ENCODE peak calls at places on chromosomes 6 and 20, in four cellular contexts. M, S, O and L are unnamed samples.

GRCh38 chr6:109313139-109313538 is 69.1 kb downstream of the CD164 start:
- DNase-seq in O (no peak), M (no peak), S (no peak), L (no peak)

GRCh38 chr6:12343440-12344162 is 53.4 kb downstream of the EDN1 start:
- DNase-seq in O (no peak), S (peak), M (no peak), L (no peak)

GRCh38 chr6:139354177-139354576 is 20.3 kb downstream of the CITED2 start:
- DNase-seq in M (no peak), S (no peak), O (no peak), L (no peak)

GRCh38 chr6:111872521-111873177 is 603 bp downstream of the FYN start:
- DNase-seq in M (no peak), O (peak), S (no peak), L (no peak)

GRCh38 chr6:54846857-54847721 is 518 bp downstream of the FAM83B start:
- DNase-seq in S (no peak), M (no peak), O (no peak), L (no peak)

GRCh38 chr6:17629824-17630510 is 29.9 kb downstream of the FAM8A1 start:
- DNase-seq in M (no peak), O (no peak), S (no peak), L (no peak)

GRCh38 chr6:54419885-54420284 is 111.6 kb downstream of the TINAG start:
- DNase-seq in O (no peak), M (no peak), S (no peak), L (no peak)

GRCh38 chr6:158286413-158286812 is 25.9 kb upstream of the TULP4 start:
- DNase-seq in M (no peak), S (no peak), O (no peak), L (no peak)

GRCh38 chr6:48472121-48472520 is 361.1 kb upstream of the PTCHD4 start:
- DNase-seq in S (no peak), M (no peak), O (no peak), L (no peak)

GRCh38 chr6:967666-968065 is 274.7 kb upstream of the EXOC2 start:
- DNase-seq in S (no peak), M (no peak), O (no peak), L (no peak)

GRCh38 chr6:70103798-70104197 is 199.1 kb downstream of the COL9A1 start:
- DNase-seq in O (peak), S (no peak), M (peak), L (no peak)

GRCh38 chr20:47669157-47669425 is 116.2 kb downstream of the SULF2 start:
- DNase-seq in O (no peak), M (no peak), S (no peak), L (no peak)

GRCh38 chr6:112337209-112337638 is 9.9 kb upstream of the RFPL4B start:
- DNase-seq in O (no peak), M (peak), S (peak), L (peak)

GRCh38 chr6:56540950-56541600 is 101.6 kb downstream of the DST start:
- DNase-seq in S (peak), O (no peak), M (no peak), L (no peak)

GRCh38 chr6:119881416-119881815 is 531.9 kb upstream of the MAN1A1 start:
- DNase-seq in M (no peak), O (no peak), S (no peak), L (no peak)

GRCh38 chr20:24909086-24909780 is 39.8 kb upstream of the CST7 start:
- DNase-seq in M (no peak), S (no peak), O (no peak), L (no peak)

GRCh38 chr6:13427838-13428527 is 59.4 kb downstream of the GFOD1 start:
- DNase-seq in O (no peak), M (no peak), S (no peak), L (no peak)

GRCh38 chr6:79495246-79495645 is 42.0 kb downstream of the LCA5 start:
- DNase-seq in M (no peak), S (no peak), O (no peak), L (no peak)

GRCh38 chr6:19427548-19427947 is 409.6 kb upstream of the ID4 start:
- DNase-seq in M (no peak), O (no peak), S (no peak), L (no peak)

GRCh38 chr20:5221078-5221430 is 94.2 kb downstream of the CDS2 start:
- DNase-seq in O (no peak), S (no peak), M (no peak), L (no peak)
- TF ChIP-seq SIN3A in O (no peak), S (no peak), M (no peak), L (no peak)

GRCh38 chr20:60632420-60633262 is 619.4 kb upstream of the CDH4 start:
- DNase-seq in O (no peak), S (no peak), M (no peak), L (no peak)

GRCh38 chr20:60624066-60624465 is 628.0 kb upstream of the CDH4 start:
- DNase-seq in M (no peak), O (no peak), S (no peak), L (no peak)

GRCh38 chr20:60629206-60629605 is 622.9 kb upstream of the CDH4 start:
- DNase-seq in S (no peak), M (no peak), O (no peak), L (no peak)

GRCh38 chr20:60630609-60631008 is 621.5 kb upstream of the CDH4 start:
- DNase-seq in S (no peak), O (no peak), M (no peak), L (no peak)

DNA sequence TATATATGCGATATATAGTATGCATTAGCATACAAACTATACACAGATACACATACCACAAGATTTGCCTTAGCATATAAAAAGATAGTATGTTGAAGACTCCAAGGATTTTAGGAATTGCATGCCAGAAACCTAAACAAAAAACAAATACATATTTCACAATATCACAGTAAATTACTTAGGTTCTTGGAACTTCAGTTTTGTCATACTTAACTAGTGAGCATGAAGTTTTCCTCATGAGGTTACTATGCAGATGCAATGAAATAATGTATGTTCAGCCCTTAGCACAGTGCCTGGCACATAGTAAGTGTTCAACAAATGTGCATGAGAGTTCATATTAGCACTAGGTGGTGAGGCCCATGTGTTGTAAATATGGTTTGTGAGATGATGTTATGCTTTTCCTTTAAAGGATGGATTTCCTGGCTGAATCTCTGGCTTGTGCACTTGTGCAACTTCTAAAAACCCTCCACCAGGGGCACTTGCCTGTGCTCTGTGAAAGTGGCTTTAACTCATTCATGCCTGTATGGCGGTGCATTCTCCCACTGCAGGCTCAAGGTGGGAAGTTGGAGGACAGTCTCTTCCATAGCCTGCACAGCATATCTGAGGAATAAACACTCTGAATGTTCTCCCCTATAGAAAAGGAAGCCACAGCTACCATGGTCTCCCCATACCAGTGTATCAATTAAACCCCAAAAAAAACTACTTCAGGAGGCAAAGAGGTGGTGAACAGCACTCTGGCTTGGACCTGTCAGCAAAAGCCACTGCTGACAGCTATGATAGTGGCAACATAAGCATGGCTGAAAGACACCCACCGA is 624.1 kb upstream of the CDH4 start:
- DNase-seq in O (no peak), S (no peak), M (no peak), L (no peak)
- TF ChIP-seq CEBPB in O (no peak), S (peak), M (no peak), L (no peak)

DNA sequence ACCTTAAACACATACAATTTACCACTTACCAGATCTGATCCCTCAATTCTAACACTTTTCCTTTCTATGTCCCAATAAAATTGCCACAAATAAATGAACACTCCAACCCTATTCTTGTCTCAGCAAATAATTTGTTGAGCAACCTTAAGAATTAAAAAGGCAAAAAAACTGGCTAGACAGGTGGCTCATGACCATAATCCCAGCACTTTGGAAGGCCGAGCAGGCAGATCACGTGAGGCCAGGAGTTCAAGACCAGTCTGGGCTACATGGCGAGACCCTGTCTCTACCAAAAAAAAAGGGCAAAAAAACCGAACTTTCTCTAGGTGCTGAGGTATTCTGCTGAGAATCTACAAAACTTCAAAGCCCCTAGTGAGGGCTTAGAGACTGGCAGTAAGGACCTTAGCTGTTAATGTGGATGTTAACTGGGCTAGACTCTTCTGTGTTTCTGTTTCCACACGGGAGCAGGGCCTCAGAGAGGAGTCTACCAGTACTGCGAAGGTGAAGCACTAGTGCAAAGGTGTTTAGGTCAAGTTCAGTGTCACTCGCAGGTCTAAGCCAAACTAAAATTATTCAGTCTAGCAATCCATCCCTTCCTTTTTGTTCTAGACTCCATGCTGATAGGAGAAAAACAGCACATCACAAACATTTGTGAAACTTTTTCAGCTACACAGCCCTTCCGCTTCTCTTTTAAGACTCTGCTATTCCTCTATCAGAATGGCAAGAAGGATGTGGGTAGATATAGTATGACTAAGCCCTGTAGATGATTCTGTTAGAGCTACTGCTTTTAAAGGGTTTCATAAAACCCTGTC is 2.6 kb downstream of the FASTKD5 start:
- DNase-seq in M (no peak), S (no peak), O (no peak), L (no peak)
- TF ChIP-seq SIN3A in M (no peak), S (no peak), O (no peak), L (no peak)

GRCh38 chr6:35077006-35077712 is 64.0 kb downstream of the TCP11 start:
- DNase-seq in S (no peak), M (no peak), O (no peak), L (no peak)

GRCh38 chr6:35077713-35078105 is 63.4 kb downstream of the TCP11 start:
- DNase-seq in M (no peak), S (no peak), O (no peak), L (no peak)

GRCh38 chr6:35079311-35080000 is 61.7 kb downstream of the TCP11 start:
- DNase-seq in O (no peak), M (no peak), S (no peak), L (no peak)

GRCh38 chr6:35078896-35079295 is 62.2 kb downstream of the TCP11 start:
- DNase-seq in S (no peak), M (no peak), O (no peak), L (no peak)

DNA sequence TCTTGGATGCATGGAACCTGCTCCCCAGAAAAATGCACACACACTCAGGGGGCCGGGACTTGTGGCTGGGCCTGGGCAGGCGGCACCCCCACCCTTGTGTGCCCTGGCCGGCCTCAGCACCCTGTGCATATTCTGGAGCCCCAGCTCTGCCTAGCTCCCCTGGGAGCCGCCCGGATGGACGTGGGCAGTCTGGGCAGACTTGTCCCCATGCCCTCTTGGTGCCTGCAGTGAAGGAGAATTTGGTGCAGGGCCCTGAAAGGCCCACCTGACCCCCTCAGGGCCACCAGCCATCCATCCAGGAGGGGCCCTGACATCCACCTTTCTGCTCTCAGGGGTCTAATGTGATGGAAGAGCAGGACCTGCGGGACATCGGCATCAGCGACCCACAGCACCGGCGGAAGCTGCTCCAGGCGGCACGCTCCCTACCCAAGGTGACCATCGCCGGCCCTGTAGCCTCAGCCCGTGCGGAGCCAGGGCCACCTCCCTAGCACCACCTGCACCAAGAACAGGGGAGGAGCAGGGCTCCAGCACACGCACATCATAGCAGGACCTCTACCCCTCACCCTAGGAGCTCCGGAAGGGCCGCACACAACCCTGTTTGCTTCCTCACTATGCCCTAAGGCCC is 62.8 kb downstream of the TCP11 start:
- DNase-seq in S (no peak), O (no peak), M (no peak), L (no peak)
- TF ChIP-seq CEBPB in S (no peak), O (no peak), M (no peak), L (no peak)

GRCh38 chr6:38713812-38714211 is 1.3 kb upstream of the DNAH8 start:
- DNase-seq in M (no peak), S (no peak), O (no peak), L (no peak)
- TF ChIP-seq SIN3A in M (no peak), S (no peak), O (no peak), L (no peak)

DNA sequence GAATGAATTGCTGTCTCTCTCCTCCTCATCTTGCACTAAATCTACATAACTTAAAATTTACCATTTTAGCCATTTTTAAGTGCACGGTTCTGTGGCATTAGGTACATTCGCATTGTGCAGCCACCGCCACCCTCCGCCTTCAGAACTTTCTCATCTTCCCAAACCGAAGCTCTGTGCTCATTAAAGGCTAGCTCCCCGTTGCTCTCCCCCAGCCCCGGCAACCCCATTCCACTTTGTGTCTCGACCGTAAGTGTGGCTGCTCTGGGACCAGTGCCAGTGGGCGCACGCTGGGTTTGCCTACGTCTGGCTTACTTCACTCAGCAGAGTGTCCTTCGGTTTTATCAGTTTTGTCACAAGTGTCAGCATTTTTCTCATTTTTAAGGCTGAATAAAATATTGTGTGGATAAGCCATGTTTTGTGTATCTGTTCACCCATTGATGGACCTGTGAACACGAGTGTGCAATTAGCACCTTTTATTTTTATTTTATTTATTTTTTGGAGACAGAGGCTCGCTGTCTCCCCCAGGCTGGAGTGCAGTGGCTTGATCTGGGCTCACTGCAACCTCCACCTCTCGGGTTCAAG is 16.8 kb downstream of the SLC17A9 start:
- DNase-seq in M (no peak), S (no peak), O (no peak), L (no peak)
- TF ChIP-seq CEBPB in M (no peak), S (no peak), O (no peak), L (no peak)

GRCh38 chr20:61924858-61925554 is 140.7 kb downstream of the TAF4 start:
- DNase-seq in S (no peak), M (no peak), O (no peak), L (peak)

GRCh38 chr20:61926253-61926613 is 139.4 kb downstream of the TAF4 start:
- DNase-seq in O (no peak), M (no peak), S (no peak), L (peak)

GRCh38 chr20:61924211-61924857 is 141.3 kb downstream of the TAF4 start:
- DNase-seq in S (no peak), M (no peak), O (peak), L (no peak)

GRCh38 chr20:61926796-61927192 is 138.9 kb downstream of the TAF4 start:
- DNase-seq in M (no peak), O (no peak), S (no peak), L (no peak)

DNA sequence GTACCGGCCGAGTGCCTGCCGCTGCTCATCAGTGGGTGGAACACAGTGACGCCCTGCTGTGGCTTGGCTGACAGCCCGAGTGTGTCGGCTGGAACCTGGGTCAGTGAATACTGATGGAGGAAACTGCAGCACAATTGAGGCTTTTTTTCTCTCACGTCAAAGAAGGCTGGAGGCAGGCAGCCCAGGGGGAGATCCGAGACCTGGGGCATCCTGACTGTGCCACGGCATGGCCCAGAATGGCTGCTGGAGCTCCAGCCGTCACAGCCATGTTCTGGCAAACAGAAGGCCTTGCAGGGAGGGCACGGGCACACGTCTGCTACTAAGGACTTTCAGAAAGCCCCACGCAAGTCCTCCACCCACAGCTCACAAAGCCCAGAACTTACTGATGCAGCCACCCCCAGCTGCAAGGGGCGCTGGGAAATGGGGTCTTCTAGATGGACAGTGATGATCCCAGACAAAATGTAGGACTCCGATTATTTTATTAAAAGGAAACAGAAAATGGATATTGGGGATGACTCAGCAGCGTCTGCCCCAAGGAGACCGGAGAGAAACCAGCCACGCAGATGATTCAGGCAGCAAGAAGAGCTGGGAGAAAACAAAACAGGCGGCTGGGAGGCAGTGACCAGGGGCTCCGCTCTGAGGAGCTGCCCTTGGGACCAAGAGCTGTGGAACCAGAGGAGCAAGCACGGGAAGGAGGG is 140.0 kb downstream of the TAF4 start:
- DNase-seq in S (no peak), O (peak), M (peak), L (no peak)
- TF ChIP-seq SIN3A in S (no peak), O (no peak), M (no peak), L (no peak)

DNA sequence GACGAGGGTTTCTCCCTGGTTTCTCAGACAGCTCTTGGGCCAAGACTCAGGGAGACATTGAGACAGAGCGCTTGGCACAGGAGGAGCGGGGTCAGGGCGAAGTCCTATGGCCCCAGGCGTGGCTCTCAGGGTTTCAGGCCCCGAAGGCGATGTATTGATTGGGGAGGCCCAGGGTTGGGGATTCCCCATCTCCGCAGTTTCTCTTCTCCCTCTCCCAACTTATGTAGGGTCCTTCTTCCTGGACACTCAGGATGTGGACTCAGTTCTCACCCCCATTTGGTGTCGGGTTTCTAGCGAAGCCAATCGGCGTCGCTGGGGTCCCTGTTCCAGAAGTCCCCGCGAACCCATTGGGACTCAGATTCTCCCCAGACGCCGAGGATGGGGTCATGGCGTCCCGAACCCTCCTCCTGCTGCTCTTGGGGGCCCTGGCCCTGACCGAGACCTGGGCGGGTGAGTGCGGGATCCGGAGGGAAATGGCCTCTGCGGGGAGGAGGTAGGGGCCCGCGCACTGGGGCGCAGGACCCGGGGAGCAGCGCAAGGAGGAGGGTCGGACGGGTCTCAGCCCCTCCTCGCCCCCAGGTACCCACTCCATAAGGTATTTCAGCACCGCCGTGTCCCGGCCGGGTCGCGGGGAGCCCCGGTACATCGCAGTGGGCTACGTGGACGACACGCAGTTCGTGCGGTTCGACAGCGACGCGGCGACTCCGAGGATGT is 16.1 kb upstream of the HLA-A start:
- DNase-seq in M (no peak), S (no peak), O (no peak), L (no peak)
- TF ChIP-seq CEBPB in M (no peak), S (no peak), O (no peak), L (no peak)

GRCh38 chr6:151493495-151494234 is at the start of gene CCDC170:
- DNase-seq in O (no peak), M (no peak), S (peak), L (no peak)
- TF ChIP-seq SIN3A in O (no peak), M (no peak), S (peak), L (no peak)